ENCODE peak calls at places on chromosomes 5 and 9, in eight cellular contexts. One of them, this sample, is unnamed.

GRCh38 chr5:173075137-173075868 is 19.2 kb downstream of the CREBRF start:
- DNase-seq in NCI-H226: no peak
- DNase-seq in HT1080: no peak
- DNase-seq in PC-3: peak
- DNase-seq in tibial nerve: no peak
- DNase-seq in activated CD4-positive, alpha-beta T cell treated with anti-CD3 and anti-CD28 coated beads, Interleukin-2, amount 50 U/mL, for 48 hours: no peak
- DNase-seq in NCI-H1417: no peak
- DNase-seq in DMS53: no peak
- DNase-seq in this sample: peak

GRCh38 chr9:132651259-132651658 is 18.5 kb downstream of the DDX31 start:
- DNase-seq in PC-3: peak
- DNase-seq in activated CD4-positive, alpha-beta T cell treated with anti-CD3 and anti-CD28 coated beads, Interleukin-2, amount 50 U/mL, for 48 hours: peak
- DNase-seq in NCI-H1417: no peak
- DNase-seq in tibial nerve: no peak
- DNase-seq in NCI-H226: no peak
- DNase-seq in DMS53: peak
- DNase-seq in HT1080: peak
- DNase-seq in this sample: peak

GRCh38 chr5:38403407-38403806 is 145.0 kb downstream of the EGFLAM start:
- DNase-seq in activated CD4-positive, alpha-beta T cell treated with anti-CD3 and anti-CD28 coated beads, Interleukin-2, amount 50 U/mL, for 48 hours: no peak
- DNase-seq in PC-3: peak
- DNase-seq in NCI-H226: no peak
- DNase-seq in HT1080: peak
- DNase-seq in tibial nerve: no peak
- DNase-seq in NCI-H1417: no peak
- DNase-seq in DMS53: no peak
- DNase-seq in this sample: no peak

GRCh38 chr9:34456746-34457145 is 1.6 kb downstream of the FAM219A start:
- DNase-seq in HT1080: no peak
- DNase-seq in NCI-H226: no peak
- DNase-seq in DMS53: no peak
- DNase-seq in NCI-H1417: no peak
- DNase-seq in tibial nerve: no peak
- DNase-seq in PC-3: no peak
- DNase-seq in activated CD4-positive, alpha-beta T cell treated with anti-CD3 and anti-CD28 coated beads, Interleukin-2, amount 50 U/mL, for 48 hours: no peak
- DNase-seq in this sample: peak

GRCh38 chr9:1460143-1460769 is 410.1 kb downstream of the DMRT2 start:
- DNase-seq in activated CD4-positive, alpha-beta T cell treated with anti-CD3 and anti-CD28 coated beads, Interleukin-2, amount 50 U/mL, for 48 hours: peak
- DNase-seq in HT1080: peak
- DNase-seq in NCI-H226: no peak
- DNase-seq in tibial nerve: no peak
- DNase-seq in DMS53: peak
- DNase-seq in NCI-H1417: no peak
- DNase-seq in PC-3: peak
- DNase-seq in this sample: peak

GRCh38 chr5:39177629-39177959 is 41.8 kb downstream of the FYB1 start:
- DNase-seq in NCI-H226: no peak
- DNase-seq in HT1080: no peak
- DNase-seq in NCI-H1417: no peak
- DNase-seq in tibial nerve: no peak
- DNase-seq in DMS53: no peak
- DNase-seq in PC-3: no peak
- DNase-seq in activated CD4-positive, alpha-beta T cell treated with anti-CD3 and anti-CD28 coated beads, Interleukin-2, amount 50 U/mL, for 48 hours: no peak
- DNase-seq in this sample: no peak

GRCh38 chr5:69212022-69212421 is 22.6 kb downstream of the CENPH start:
- DNase-seq in HT1080: no peak
- DNase-seq in NCI-H226: no peak
- DNase-seq in activated CD4-positive, alpha-beta T cell treated with anti-CD3 and anti-CD28 coated beads, Interleukin-2, amount 50 U/mL, for 48 hours: no peak
- DNase-seq in NCI-H1417: no peak
- DNase-seq in DMS53: no peak
- DNase-seq in PC-3: no peak
- DNase-seq in tibial nerve: no peak
- DNase-seq in this sample: no peak

GRCh38 chr5:108481355-108481931 is 99.5 kb upstream of the FBXL17 start:
- DNase-seq in PC-3: peak
- DNase-seq in tibial nerve: no peak
- DNase-seq in NCI-H1417: no peak
- DNase-seq in activated CD4-positive, alpha-beta T cell treated with anti-CD3 and anti-CD28 coated beads, Interleukin-2, amount 50 U/mL, for 48 hours: no peak
- DNase-seq in NCI-H226: peak
- DNase-seq in HT1080: peak
- DNase-seq in DMS53: peak
- DNase-seq in this sample: peak

GRCh38 chr9:123657099-123657498 is 272.8 kb downstream of the DENND1A start:
- DNase-seq in HT1080: no peak
- DNase-seq in tibial nerve: no peak
- DNase-seq in activated CD4-positive, alpha-beta T cell treated with anti-CD3 and anti-CD28 coated beads, Interleukin-2, amount 50 U/mL, for 48 hours: no peak
- DNase-seq in DMS53: no peak
- DNase-seq in NCI-H1417: no peak
- DNase-seq in PC-3: no peak
- DNase-seq in NCI-H226: no peak
- DNase-seq in this sample: peak

GRCh38 chr5:108093186-108093585 is 288.7 kb downstream of the FBXL17 start:
- DNase-seq in DMS53: peak
- DNase-seq in activated CD4-positive, alpha-beta T cell treated with anti-CD3 and anti-CD28 coated beads, Interleukin-2, amount 50 U/mL, for 48 hours: no peak
- DNase-seq in NCI-H226: no peak
- DNase-seq in PC-3: peak
- DNase-seq in HT1080: peak
- DNase-seq in tibial nerve: no peak
- DNase-seq in NCI-H1417: no peak
- DNase-seq in this sample: peak

GRCh38 chr9:68705636-68706578 is 867 bp downstream of the PIP5K1B start:
- DNase-seq in HT1080: no peak
- DNase-seq in NCI-H226: no peak
- DNase-seq in DMS53: peak
- DNase-seq in PC-3: no peak
- DNase-seq in activated CD4-positive, alpha-beta T cell treated with anti-CD3 and anti-CD28 coated beads, Interleukin-2, amount 50 U/mL, for 48 hours: peak
- DNase-seq in NCI-H1417: peak
- DNase-seq in tibial nerve: no peak
- DNase-seq in this sample: peak

GRCh38 chr5:1507961-1508678 is 15.6 kb downstream of the LPCAT1 start:
- DNase-seq in NCI-H1417: no peak
- DNase-seq in activated CD4-positive, alpha-beta T cell treated with anti-CD3 and anti-CD28 coated beads, Interleukin-2, amount 50 U/mL, for 48 hours: no peak
- DNase-seq in PC-3: no peak
- DNase-seq in HT1080: no peak
- DNase-seq in DMS53: no peak
- DNase-seq in NCI-H226: no peak
- DNase-seq in tibial nerve: no peak
- DNase-seq in this sample: no peak

GRCh38 chr9:117247271-117247670 is 167.6 kb downstream of the ASTN2 start:
- DNase-seq in PC-3: no peak
- DNase-seq in tibial nerve: no peak
- DNase-seq in HT1080: peak
- DNase-seq in activated CD4-positive, alpha-beta T cell treated with anti-CD3 and anti-CD28 coated beads, Interleukin-2, amount 50 U/mL, for 48 hours: no peak
- DNase-seq in NCI-H226: no peak
- DNase-seq in DMS53: peak
- DNase-seq in NCI-H1417: peak
- DNase-seq in this sample: peak

GRCh38 chr5:29649321-29649720 is 1544.2 kb upstream of the CDH6 start:
- DNase-seq in NCI-H226: peak
- DNase-seq in tibial nerve: no peak
- DNase-seq in DMS53: no peak
- DNase-seq in PC-3: no peak
- DNase-seq in activated CD4-positive, alpha-beta T cell treated with anti-CD3 and anti-CD28 coated beads, Interleukin-2, amount 50 U/mL, for 48 hours: no peak
- DNase-seq in HT1080: no peak
- DNase-seq in NCI-H1417: no peak
- DNase-seq in this sample: no peak

GRCh38 chr5:148794729-148795590 is 31.5 kb upstream of the ADRB2 start:
- DNase-seq in DMS53: no peak
- DNase-seq in HT1080: peak
- DNase-seq in PC-3: peak
- DNase-seq in tibial nerve: no peak
- DNase-seq in NCI-H226: peak
- DNase-seq in NCI-H1417: no peak
- DNase-seq in activated CD4-positive, alpha-beta T cell treated with anti-CD3 and anti-CD28 coated beads, Interleukin-2, amount 50 U/mL, for 48 hours: no peak
- DNase-seq in this sample: no peak

GRCh38 chr5:132263548-132264261 is 6.2 kb downstream of the PDLIM4 start:
- DNase-seq in tibial nerve: no peak
- DNase-seq in NCI-H226: peak
- DNase-seq in PC-3: peak
- DNase-seq in HT1080: peak
- DNase-seq in activated CD4-positive, alpha-beta T cell treated with anti-CD3 and anti-CD28 coated beads, Interleukin-2, amount 50 U/mL, for 48 hours: peak
- DNase-seq in DMS53: no peak
- DNase-seq in NCI-H1417: no peak
- DNase-seq in this sample: no peak

GRCh38 chr9:113155911-113156559 is 5.2 kb downstream of the SLC31A2 start:
- DNase-seq in activated CD4-positive, alpha-beta T cell treated with anti-CD3 and anti-CD28 coated beads, Interleukin-2, amount 50 U/mL, for 48 hours: peak
- DNase-seq in NCI-H226: no peak
- DNase-seq in HT1080: no peak
- DNase-seq in PC-3: no peak
- DNase-seq in DMS53: no peak
- DNase-seq in tibial nerve: no peak
- DNase-seq in NCI-H1417: no peak
- DNase-seq in this sample: no peak

GRCh38 chr5:95020382-95020781 is 264.5 kb downstream of the MCTP1 start:
- DNase-seq in HT1080: no peak
- DNase-seq in tibial nerve: no peak
- DNase-seq in PC-3: no peak
- DNase-seq in activated CD4-positive, alpha-beta T cell treated with anti-CD3 and anti-CD28 coated beads, Interleukin-2, amount 50 U/mL, for 48 hours: no peak
- DNase-seq in DMS53: no peak
- DNase-seq in NCI-H226: no peak
- DNase-seq in NCI-H1417: no peak
- DNase-seq in this sample: no peak

GRCh38 chr9:89419978-89420394 is 77.9 kb downstream of the SEMA4D start:
- DNase-seq in PC-3: no peak
- DNase-seq in DMS53: no peak
- DNase-seq in HT1080: no peak
- DNase-seq in NCI-H226: no peak
- DNase-seq in NCI-H1417: no peak
- DNase-seq in tibial nerve: no peak
- DNase-seq in activated CD4-positive, alpha-beta T cell treated with anti-CD3 and anti-CD28 coated beads, Interleukin-2, amount 50 U/mL, for 48 hours: peak
- DNase-seq in this sample: no peak

GRCh38 chr5:65334077-65334476 is 147.6 kb downstream of the ADAMTS6 start:
- DNase-seq in tibial nerve: no peak
- DNase-seq in PC-3: no peak
- DNase-seq in NCI-H226: no peak
- DNase-seq in NCI-H1417: peak
- DNase-seq in DMS53: peak
- DNase-seq in HT1080: no peak
- DNase-seq in activated CD4-positive, alpha-beta T cell treated with anti-CD3 and anti-CD28 coated beads, Interleukin-2, amount 50 U/mL, for 48 hours: no peak
- DNase-seq in this sample: peak

GRCh38 chr5:103035701-103036100 is 84.2 kb downstream of the GIN1 start:
- DNase-seq in PC-3: no peak
- DNase-seq in tibial nerve: no peak
- DNase-seq in DMS53: no peak
- DNase-seq in NCI-H226: no peak
- DNase-seq in NCI-H1417: no peak
- DNase-seq in HT1080: no peak
- DNase-seq in activated CD4-positive, alpha-beta T cell treated with anti-CD3 and anti-CD28 coated beads, Interleukin-2, amount 50 U/mL, for 48 hours: no peak
- DNase-seq in this sample: no peak

GRCh38 chr9:133889498-133890301 is 102.4 kb downstream of the VAV2 start:
- DNase-seq in tibial nerve: no peak
- DNase-seq in activated CD4-positive, alpha-beta T cell treated with anti-CD3 and anti-CD28 coated beads, Interleukin-2, amount 50 U/mL, for 48 hours: no peak
- DNase-seq in PC-3: peak
- DNase-seq in NCI-H226: peak
- DNase-seq in HT1080: peak
- DNase-seq in NCI-H1417: peak
- DNase-seq in DMS53: peak
- DNase-seq in this sample: peak

GRCh38 chr5:37721447-37721871 is 118.4 kb downstream of the GDNF start:
- DNase-seq in NCI-H226: no peak
- DNase-seq in HT1080: peak
- DNase-seq in NCI-H1417: no peak
- DNase-seq in PC-3: no peak
- DNase-seq in DMS53: no peak
- DNase-seq in tibial nerve: no peak
- DNase-seq in activated CD4-positive, alpha-beta T cell treated with anti-CD3 and anti-CD28 coated beads, Interleukin-2, amount 50 U/mL, for 48 hours: peak
- DNase-seq in this sample: no peak

GRCh38 chr5:75051217-75051751 is 1.1 kb downstream of the GCNT4 start:
- DNase-seq in NCI-H226: no peak
- DNase-seq in activated CD4-positive, alpha-beta T cell treated with anti-CD3 and anti-CD28 coated beads, Interleukin-2, amount 50 U/mL, for 48 hours: peak
- DNase-seq in PC-3: no peak
- DNase-seq in tibial nerve: no peak
- DNase-seq in HT1080: no peak
- DNase-seq in NCI-H1417: no peak
- DNase-seq in DMS53: peak
- DNase-seq in this sample: peak

GRCh38 chr9:63859475-63860215 is 1425.4 kb downstream of the FOXD4L5 start:
- DNase-seq in PC-3: no peak
- DNase-seq in HT1080: peak
- DNase-seq in tibial nerve: no peak
- DNase-seq in activated CD4-positive, alpha-beta T cell treated with anti-CD3 and anti-CD28 coated beads, Interleukin-2, amount 50 U/mL, for 48 hours: peak
- DNase-seq in DMS53: no peak
- DNase-seq in NCI-H226: no peak
- DNase-seq in NCI-H1417: no peak
- DNase-seq in this sample: no peak

GRCh38 chr5:75522542-75522941 is 10.9 kb downstream of the POLK start:
- DNase-seq in NCI-H1417: no peak
- DNase-seq in NCI-H226: no peak
- DNase-seq in activated CD4-positive, alpha-beta T cell treated with anti-CD3 and anti-CD28 coated beads, Interleukin-2, amount 50 U/mL, for 48 hours: no peak
- DNase-seq in HT1080: no peak
- DNase-seq in PC-3: no peak
- DNase-seq in tibial nerve: no peak
- DNase-seq in DMS53: no peak
- DNase-seq in this sample: no peak

GRCh38 chr5:138986186-138986775 is 111.1 kb upstream of the LRRTM2 start:
- DNase-seq in PC-3: peak
- DNase-seq in activated CD4-positive, alpha-beta T cell treated with anti-CD3 and anti-CD28 coated beads, Interleukin-2, amount 50 U/mL, for 48 hours: no peak
- DNase-seq in tibial nerve: no peak
- DNase-seq in HT1080: no peak
- DNase-seq in DMS53: no peak
- DNase-seq in NCI-H1417: no peak
- DNase-seq in NCI-H226: no peak
- DNase-seq in this sample: peak

GRCh38 chr9:112905084-112905483 is 14.4 kb upstream of the SLC46A2 start:
- DNase-seq in NCI-H1417: no peak
- DNase-seq in activated CD4-positive, alpha-beta T cell treated with anti-CD3 and anti-CD28 coated beads, Interleukin-2, amount 50 U/mL, for 48 hours: no peak
- DNase-seq in tibial nerve: no peak
- DNase-seq in NCI-H226: no peak
- DNase-seq in HT1080: no peak
- DNase-seq in PC-3: no peak
- DNase-seq in DMS53: no peak
- DNase-seq in this sample: no peak

This sample was measured in NCI-H69.